ENCODE peak calls at places on chromosomes 2 and 18, in eight cellular contexts. Q is NAMALWA; B is stimulated activated CD8-positive, alpha-beta memory T cell treated with anti-CD3 and anti-CD28 coated beads, Interleukin-15, amount 100 ng/mL, for 1 hour; D is occipital lobe; W is amniotic epithelial cell; E is cerebellar cortex; O is M059J; F is HFFc6. J is an unnamed sample.

GRCh38 chr18:27605107-27605834 is 420.2 kb upstream of the CHST9 start:
- DNase-seq in Q (peak), B (no peak), D (peak), W (peak), E (peak), O (peak), F (peak), J (peak)

GRCh38 chr2:209368924-209369323 is 54.9 kb upstream of the MAP2 start:
- DNase-seq in Q (no peak), B (no peak), D (no peak), W (peak), E (no peak), O (peak), F (peak), J (no peak)

GRCh38 chr2:215758691-215759090 is 254.7 kb downstream of the MREG start:
- DNase-seq in Q (no peak), B (no peak), D (no peak), W (no peak), E (no peak), O (peak), F (peak), J (no peak)

GRCh38 chr2:33136056-33136455 is 189.3 kb downstream of the LTBP1 start:
- DNase-seq in Q (no peak), B (no peak), D (no peak), W (no peak), E (no peak), O (no peak), F (no peak), J (peak)

GRCh38 chr2:164542584-164543021 is 78.7 kb downstream of the GRB14 start:
- DNase-seq in Q (no peak), B (no peak), D (no peak), W (peak), E (no peak), O (peak), F (peak), J (no peak)

GRCh38 chr2:206211657-206212255 is 52.1 kb downstream of the EEF1B2 start:
- DNase-seq in Q (no peak), B (no peak), D (no peak), W (peak), E (no peak), O (peak), F (peak), J (no peak)

GRCh38 chr2:200863655-200864205 is 728 bp downstream of the CLK1 start:
- DNase-seq in Q (peak), B (no peak), D (no peak), W (no peak), E (no peak), O (peak), F (no peak), J (no peak)

GRCh38 chr2:16722121-16722520 is 56.5 kb upstream of the CYRIA start:
- DNase-seq in Q (no peak), B (no peak), D (no peak), W (no peak), E (no peak), O (no peak), F (no peak), J (no peak)

GRCh38 chr2:24190503-24190902 is 15.7 kb downstream of the FAM228A start:
- DNase-seq in Q (no peak), B (no peak), D (no peak), W (no peak), E (no peak), O (no peak), F (no peak), J (no peak)

GRCh38 chr18:75213610-75214009 is 3.0 kb downstream of the TSHZ1 start:
- DNase-seq in Q (no peak), B (no peak), D (no peak), W (no peak), E (peak), O (peak), F (peak), J (no peak)